ENCODE peak calls at places on chromosomes 12 and 14, in seven cellular contexts. O is coronary artery, D is WERI-Rb-1, W is sigmoid colon, C is fibroblast of the aortic adventitia, K is RWPE1, B is prostate gland. Y is an unnamed sample.

GRCh38 chr12:66952668-66953067 is 273.8 kb upstream of the GRIP1 start:
- DNase-seq in W (no peak), B (no peak), O (no peak), K (no peak), D (no peak), C (no peak), Y (no peak)

GRCh38 chr14:59199205-59199604 is 10.7 kb downstream of the DAAM1 start:
- DNase-seq in O (no peak), B (no peak), C (no peak), D (peak), K (no peak), W (no peak), Y (no peak)

GRCh38 chr12:22687677-22688076 is 62.7 kb downstream of the ETNK1 start:
- DNase-seq in O (no peak), C (peak), W (no peak), K (no peak), D (no peak), B (no peak), Y (no peak)

GRCh38 chr12:124393831-124394230 is 98.9 kb downstream of the RFLNA start:
- DNase-seq in D (no peak), C (no peak), W (no peak), O (no peak), K (no peak), B (no peak), Y (no peak)

GRCh38 chr12:58923781-58924180 is 3.5 kb upstream of the LRIG3 start:
- DNase-seq in B (no peak), C (no peak), K (no peak), D (no peak), O (no peak), W (no peak), Y (no peak)

GRCh38 chr12:2854669-2855453 is 2.0 kb downstream of the TEX52 start:
- DNase-seq in C (no peak), K (no peak), D (no peak), B (no peak), W (no peak), O (no peak), Y (no peak)

GRCh38 chr14:58832010-58832409 is 194.2 kb downstream of the DACT1 start:
- DNase-seq in O (no peak), K (no peak), D (no peak), C (no peak), B (peak), W (no peak), Y (no peak)

GRCh38 chr12:22459872-22460490 is 84.4 kb downstream of the C2CD5 start:
- DNase-seq in B (peak), D (peak), W (no peak), O (no peak), C (peak), K (peak), Y (no peak)

GRCh38 chr12:131188131-131189050 is 234.7 kb downstream of the ADGRD1 start:
- DNase-seq in K (no peak), B (no peak), C (no peak), D (no peak), W (no peak), O (peak), Y (no peak)

GRCh38 chr12:107914460-107914977 is 140.0 kb downstream of the ASCL4 start:
- DNase-seq in W (no peak), K (no peak), B (no peak), D (no peak), O (no peak), C (no peak), Y (no peak)

GRCh38 chr12:132492522-132492921 is 2.6 kb downstream of the FBRSL1 start:
- DNase-seq in K (no peak), O (no peak), C (no peak), W (no peak), D (no peak), B (no peak), Y (no peak)

GRCh38 chr12:54566792-54567191 is 17.4 kb downstream of the PDE1B start:
- DNase-seq in W (no peak), O (no peak), C (no peak), D (no peak), B (no peak), K (no peak), Y (no peak)
- TF ChIP-seq CTCF in W (no peak), O (no peak), C (no peak), D (no peak), B (no peak), K (no peak), Y (no peak)

GRCh38 chr14:102586420-102587119 is 5.9 kb upstream of the RCOR1 start:
- DNase-seq in C (peak), D (no peak), O (no peak), K (no peak), B (no peak), W (no peak), Y (no peak)
- TF ChIP-seq CTCF in C (no peak), D (no peak), O (no peak), K (no peak), B (no peak), W (no peak), Y (no peak)

GRCh38 chr12:114393569-114393968 is 12.4 kb downstream of the TBX5 start:
- DNase-seq in K (no peak), D (no peak), B (no peak), O (no peak), C (no peak), W (peak), Y (no peak)

GRCh38 chr12:114397978-114398881 is 7.7 kb downstream of the TBX5 start:
- DNase-seq in D (no peak), C (no peak), W (peak), B (no peak), K (no peak), O (no peak), Y (no peak)

GRCh38 chr12:114396869-114397719 is 8.8 kb downstream of the TBX5 start:
- DNase-seq in K (no peak), D (no peak), O (no peak), C (no peak), W (peak), B (no peak), Y (no peak)

GRCh38 chr12:114395755-114396152 is 10.2 kb downstream of the TBX5 start:
- DNase-seq in D (no peak), O (no peak), C (no peak), W (peak), K (no peak), B (no peak), Y (no peak)

DNA sequence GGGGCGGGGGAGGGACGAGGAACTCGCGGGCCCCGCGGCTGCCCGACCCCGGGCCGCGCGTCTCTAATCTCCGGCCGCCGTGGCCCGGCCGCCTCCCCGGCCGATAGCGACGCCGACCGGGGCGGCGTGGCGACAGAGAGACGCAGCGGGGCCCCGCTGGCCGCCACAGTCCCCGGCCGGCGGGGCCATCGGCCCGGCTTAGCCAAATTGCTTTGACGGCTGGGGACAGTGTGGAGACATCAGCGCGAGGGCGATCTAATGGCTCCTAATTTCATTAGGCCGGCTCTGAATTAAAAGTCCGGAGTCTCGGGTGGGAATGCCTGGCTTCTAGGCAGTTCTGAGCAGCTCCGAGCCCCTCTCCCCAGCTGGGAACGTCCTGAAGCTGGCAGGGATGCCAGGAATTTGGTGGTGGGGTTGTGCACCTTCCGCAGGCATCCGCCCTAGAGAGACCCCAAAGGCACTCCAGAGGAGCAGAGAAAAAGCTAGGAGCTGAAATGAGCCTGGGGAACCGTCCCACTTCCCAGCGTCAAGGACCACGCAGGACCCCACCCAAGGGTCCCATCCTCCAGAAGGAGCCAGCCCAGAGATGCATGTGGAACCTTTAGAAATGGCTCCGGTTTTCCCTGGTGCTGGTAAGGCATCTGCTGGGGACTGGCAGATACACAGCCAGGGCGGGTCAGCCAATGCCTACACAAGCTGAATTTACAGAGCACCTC is 9.6 kb downstream of the TBX5 start:
- DNase-seq in K (no peak), W (peak), O (no peak), C (no peak), D (no peak), B (no peak), Y (no peak)
- TF ChIP-seq CTCF in K (no peak), W (no peak), O (no peak), C (no peak), D (no peak), B (no peak), Y (no peak)

DNA sequence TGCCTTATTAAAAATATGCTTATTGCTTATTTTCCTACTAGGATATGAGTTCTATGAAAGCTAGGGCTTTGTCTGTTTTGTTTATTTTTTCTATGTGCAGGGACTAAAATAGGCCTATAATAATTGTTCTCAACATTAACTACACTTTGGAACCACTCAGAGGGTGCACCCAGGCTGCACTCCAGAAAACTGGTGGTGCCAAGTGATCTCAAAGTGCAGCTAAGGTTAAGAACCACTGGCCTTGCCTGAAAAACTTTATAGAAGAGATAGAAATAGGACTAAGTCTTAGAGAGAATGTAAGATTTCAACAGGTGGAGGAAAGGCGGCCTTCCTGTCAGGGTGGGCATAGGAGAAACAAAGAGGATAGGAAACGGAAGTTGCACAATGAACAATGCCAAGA is 37.7 kb upstream of the NR1H4 start:
- DNase-seq in C (no peak), D (no peak), O (no peak), W (no peak), B (no peak), K (no peak), Y (no peak)
- TF ChIP-seq CTCF in C (no peak), D (no peak), O (no peak), W (no peak), B (no peak), K (no peak), Y (no peak)

GRCh38 chr12:56468216-56469006 is at the start of gene SPRYD4:
- DNase-seq in D (peak), K (peak), C (peak), O (peak), W (peak), B (peak), Y (peak)
- TF ChIP-seq CTCF in D (peak), K (peak), C (no peak), O (no peak), W (peak), B (no peak), Y (no peak)

DNA sequence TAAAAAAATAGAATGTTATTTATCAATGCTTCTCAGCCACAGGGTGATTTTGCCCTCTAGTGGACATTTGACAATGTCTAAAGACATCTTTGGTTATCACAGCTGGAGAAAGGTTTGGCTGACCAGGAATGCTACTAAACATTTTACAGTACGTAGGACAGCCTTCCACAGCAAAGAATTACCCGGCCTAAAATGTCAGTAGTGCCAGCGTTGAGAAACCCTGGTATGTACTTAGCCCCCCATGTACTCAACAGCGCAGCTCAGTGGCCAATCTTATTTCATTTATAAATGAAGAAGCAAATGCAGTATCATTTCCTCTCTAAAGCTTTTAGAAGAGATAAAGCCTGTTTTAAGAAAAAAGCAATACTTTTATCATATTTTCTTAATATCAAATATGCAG is 5.8 kb downstream of the MARK3 start:
- DNase-seq in D (peak), K (peak), O (no peak), W (no peak), B (no peak), C (peak), Y (no peak)
- TF ChIP-seq CTCF in D (peak), K (peak), O (peak), W (peak), B (peak), C (peak), Y (peak)

GRCh38 chr12:89517648-89518047 is 6.9 kb downstream of the GALNT4 start:
- DNase-seq in K (no peak), C (no peak), D (no peak), B (no peak), O (no peak), W (no peak), Y (no peak)

GRCh38 chr12:89524201-89525001 is at the start of gene GALNT4:
- DNase-seq in O (peak), W (peak), D (peak), C (peak), K (peak), B (peak), Y (peak)

GRCh38 chr12:89525824-89526770 is at the start of gene POC1B:
- DNase-seq in C (peak), D (peak), O (peak), W (peak), K (peak), B (peak), Y (peak)

GRCh38 chr12:89525002-89525823 is 617 bp upstream of the GALNT4 start:
- DNase-seq in O (no peak), W (peak), K (peak), C (no peak), D (peak), B (peak), Y (peak)

DNA sequence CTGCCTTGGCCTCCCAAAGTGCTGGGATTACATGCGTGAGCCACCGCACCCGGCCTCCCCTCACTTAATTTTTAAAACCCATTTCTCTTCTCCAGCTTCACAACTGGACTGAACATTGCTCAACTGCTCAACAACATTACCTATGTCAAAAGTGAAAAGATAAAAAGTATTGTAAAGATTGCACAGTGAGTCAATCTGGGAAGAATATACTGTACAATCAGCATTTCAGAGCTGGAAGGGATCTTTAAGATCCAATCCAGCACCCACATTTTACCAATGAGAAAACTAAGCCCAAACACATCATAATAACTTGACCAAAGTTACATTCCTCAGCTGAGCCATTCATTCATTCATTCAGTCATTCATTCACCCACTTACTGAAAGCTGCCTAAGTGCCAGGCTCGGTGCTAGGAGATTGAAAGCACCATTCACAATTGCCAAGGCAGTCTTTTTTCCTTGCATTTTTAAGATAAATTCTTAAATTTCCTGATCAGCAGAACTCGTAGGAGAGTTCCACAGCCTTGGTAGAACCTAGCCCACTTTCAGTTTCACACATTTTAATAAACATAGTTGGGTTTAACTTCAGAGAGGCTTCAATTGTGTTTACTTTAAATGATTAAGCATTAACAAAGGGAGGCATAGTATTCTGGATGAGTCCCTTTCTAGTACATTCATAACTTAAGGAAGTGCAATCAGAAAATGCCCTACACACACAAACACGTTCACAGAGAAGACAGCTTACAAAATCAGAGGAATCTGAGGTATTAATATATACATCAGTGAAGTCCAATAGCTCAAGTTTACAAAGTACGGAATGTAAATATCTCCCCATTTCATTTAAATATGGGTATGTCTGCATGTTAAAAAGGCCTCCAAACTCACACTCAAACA is 3.0 kb downstream of the GALNT4 start:
- DNase-seq in W (no peak), D (no peak), K (no peak), O (no peak), B (no peak), C (no peak), Y (no peak)
- TF ChIP-seq CTCF in W (no peak), D (no peak), K (no peak), O (no peak), B (no peak), C (no peak), Y (no peak)